ENCODE peak calls at places on chromosomes 5 and 9, in four cellular contexts. G is CD4-positive, alpha-beta memory T cell; R is neuronal stem cell; N is GM23248. C is an unnamed sample.

GRCh38 chr9:106862115-106862945 is 636 bp upstream of the ZNF462 start:
- DNase-seq in G (no peak), R (peak; percentile 54), N (peak; percentile 55), C (peak; percentile 51)

GRCh38 chr9:4665357-4665756 is 923 bp downstream of the SPATA6L start:
- DNase-seq in G (no peak), R (no peak), N (peak; percentile 82), C (no peak)

GRCh38 chr5:173625261-173625660 is 8.8 kb upstream of the BOD1 start:
- DNase-seq in G (no peak), R (no peak), N (peak; percentile 65), C (no peak)

GRCh38 chr5:149271717-149272558 is at the start of gene AFAP1L1:
- DNase-seq in G (no peak), R (peak; percentile 23), N (peak; percentile 77), C (peak; percentile 73)

GRCh38 chr5:106094128-106094726 is 1576.5 kb downstream of the EFNA5 start:
- DNase-seq in G (no peak), R (no peak), N (peak; percentile 44), C (no peak)

GRCh38 chr5:72654231-72654630 is 147.0 kb upstream of the ZNF366 start:
- DNase-seq in G (no peak), R (no peak), N (no peak), C (no peak)

GRCh38 chr5:68037541-68037940 is 178.0 kb upstream of the PIK3R1 start:
- DNase-seq in G (no peak), R (no peak), N (peak; percentile 61), C (no peak)

GRCh38 chr9:87382902-87383301 is 114.8 kb upstream of the DAPK1 start:
- DNase-seq in G (no peak), R (no peak), N (peak; percentile 30), C (no peak)

GRCh38 chr5:177310757-177311173 is 933 bp downstream of the MXD3 start:
- DNase-seq in G (no peak), R (no peak), N (peak; percentile 16), C (no peak)

GRCh38 chr5:90477073-90477472 is 2.4 kb downstream of the POLR3G start:
- DNase-seq in G (no peak), R (no peak), N (no peak), C (no peak)

GRCh38 chr5:90474235-90475107 is at the start of the genes MBLAC2 and POLR3G:
- DNase-seq in G (peak; percentile 93), R (peak; percentile 81), N (peak; percentile 97), C (peak; percentile 91)

GRCh38 chr5:90475436-90475980 is 844 bp downstream of the POLR3G start:
- DNase-seq in G (no peak), R (no peak), N (no peak), C (no peak)

GRCh38 chr5:90472783-90473182 is 1.8 kb downstream of the MBLAC2 start:
- DNase-seq in G (no peak), R (no peak), N (no peak), C (no peak)

DNA sequence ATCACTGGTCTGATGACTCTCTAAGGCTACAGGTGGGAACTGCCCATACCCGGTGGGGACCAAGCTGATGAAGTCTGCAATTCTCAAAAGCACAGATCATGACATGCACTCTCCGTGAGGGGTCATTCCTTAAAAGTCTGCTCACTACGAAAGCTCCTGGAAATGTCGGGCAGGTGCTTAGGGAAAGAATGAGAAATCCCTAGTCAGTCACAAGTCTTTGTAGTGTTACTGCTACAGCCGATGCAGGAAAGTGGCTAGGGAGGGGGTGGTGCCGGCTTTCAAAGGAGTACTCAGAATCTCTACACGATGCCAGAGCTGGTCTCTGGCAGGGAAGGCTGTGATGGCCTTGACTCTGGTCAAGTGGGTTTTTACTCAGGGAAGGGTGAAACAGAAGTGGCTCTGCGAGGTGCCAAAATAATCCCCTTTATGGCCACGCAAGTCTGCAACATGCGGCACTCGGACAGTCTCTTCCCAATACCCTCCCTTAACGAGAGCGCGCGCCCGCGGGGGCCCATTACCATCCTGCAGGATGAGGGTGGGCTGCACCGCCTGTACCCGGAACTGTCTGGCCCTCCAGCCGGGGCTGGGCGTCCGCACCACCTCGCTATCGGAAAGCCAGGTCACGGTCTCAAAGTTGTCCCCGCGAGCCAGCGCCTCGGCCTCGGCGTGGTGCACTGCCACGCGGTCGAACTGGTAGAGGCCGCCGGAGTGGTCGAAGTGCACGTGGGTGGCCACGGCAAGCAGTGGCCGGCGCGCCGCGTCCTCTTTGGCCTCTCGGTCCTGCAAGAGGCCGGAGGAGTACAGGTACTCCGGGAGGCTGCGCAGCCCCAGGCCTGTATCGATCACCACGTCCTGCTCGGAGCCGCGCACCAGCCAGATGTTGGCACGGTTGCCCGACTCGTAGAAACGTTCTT is 993 bp downstream of the MBLAC2 start:
- DNase-seq in G (peak; percentile 45), R (no peak), N (peak; percentile 72), C (peak; percentile 40)
- H3K36me3 ChIP-seq in G (no peaks in the 10 kb centered on the region), R (no peaks in the 10 kb centered on the region), N (no peaks in the 10 kb centered on the region), C (no peaks in the 10 kb centered on the region)

GRCh38 chr9:70052768-70053167 is 9.1 kb downstream of the MAMDC2 start:
- DNase-seq in G (no peak), R (no peak), N (no peak), C (no peak)
- H3K9me3 ChIP-seq in G (no peaks in the 10 kb centered on the region), R (no peaks in the 10 kb centered on the region), N (no peaks in the 10 kb centered on the region), C (no peaks in the 10 kb centered on the region)

GRCh38 chr5:6584101-6584645 is 48.7 kb downstream of the NSUN2 start:
- DNase-seq in G (no peak), R (no peak), N (no peak), C (no peak)

GRCh38 chr5:6585168-6585567 is 47.7 kb downstream of the NSUN2 start:
- DNase-seq in G (no peak), R (no peak), N (no peak), C (no peak)

GRCh38 chr5:6585939-6586646 is 46.8 kb downstream of the NSUN2 start:
- DNase-seq in G (no peak), R (no peak), N (no peak), C (no peak)

GRCh38 chr5:6583049-6583880 is 49.6 kb downstream of the NSUN2 start:
- DNase-seq in G (no peak), R (peak; percentile 58), N (peak; percentile 63), C (peak; percentile 68)

GRCh38 chr5:6584727-6585126 is 48.1 kb downstream of the NSUN2 start:
- DNase-seq in G (no peak), R (no peak), N (no peak), C (no peak)
- H3K36me3 ChIP-seq in G (no peaks in the 10 kb centered on the region), R (no peaks in the 10 kb centered on the region), N (no peaks in the 10 kb centered on the region), C (no peaks in the 10 kb centered on the region)

DNA sequence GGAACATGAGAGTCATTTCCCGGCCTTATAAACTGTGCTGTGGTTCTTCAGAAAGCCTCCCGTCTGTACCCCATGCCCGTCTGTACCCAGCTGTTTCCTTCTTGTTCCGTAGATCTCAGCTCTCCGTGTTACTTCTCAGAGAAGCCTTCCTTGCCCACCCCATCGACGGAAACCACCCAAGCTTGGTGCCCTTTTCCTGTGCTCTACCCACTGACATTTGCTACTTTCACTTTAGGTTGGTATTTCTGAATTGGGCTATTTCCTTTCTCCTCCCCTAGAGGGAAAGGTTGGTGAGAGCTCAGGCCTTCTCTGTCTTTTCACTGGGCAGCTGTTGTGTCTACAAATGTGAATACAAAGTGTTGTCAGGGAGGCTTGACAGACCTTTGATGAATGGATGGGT is 764.5 kb upstream of the ADAMTS16 start:
- DNase-seq in G (no peak), R (no peak), N (no peak), C (no peak)
- H3K9me3 ChIP-seq in G (no peaks in the 10 kb centered on the region), R (no peaks in the 10 kb centered on the region), N (no peaks in the 10 kb centered on the region), C (no peaks in the 10 kb centered on the region)

GRCh38 chr9:32422237-32422806 is 37.9 kb downstream of the ACO1 start:
- DNase-seq in G (no peak), R (no peak), N (no peak), C (no peak)

GRCh38 chr9:32424616-32425015 is 40.2 kb downstream of the ACO1 start:
- DNase-seq in G (no peak), R (no peak), N (no peak), C (no peak)

GRCh38 chr9:32423371-32423770 is 38.9 kb downstream of the ACO1 start:
- DNase-seq in G (no peak), R (no peak), N (peak; percentile 37), C (no peak)

GRCh38 chr9:32414856-32415255 is 30.4 kb downstream of the ACO1 start:
- DNase-seq in G (no peak), R (no peak), N (no peak), C (no peak)

GRCh38 chr9:32419921-32420320 is 35.5 kb downstream of the ACO1 start:
- DNase-seq in G (no peak), R (no peak), N (no peak), C (no peak)
- H3K36me3 ChIP-seq in G (no peaks in the 10 kb centered on the region), R (peaks cover 3% of the 10 kb centered on the region), N (peaks cover 53% of the 10 kb centered on the region), C (peaks cover 42% of the 10 kb centered on the region)